ENCODE peak calls at places on chromosomes 16 and 17, in six cellular contexts. X is body of pancreas; E is dorsolateral prefrontal cortex; Y is PC-3; O is CD4-positive, alpha-beta memory T cell; N is substantia nigra. B is an unnamed sample.

GRCh38 chr17:41322264-41322902 is 6.9 kb upstream of the KRTAP17-1 start:
- DNase-seq in X (no peak), Y (peak), O (peak), N (no peak), E (no peak), B (no peak)

GRCh38 chr17:58136669-58137279 is 11.4 kb upstream of the OR4D1 start:
- DNase-seq in N (no peak), E (no peak), X (peak), O (no peak), Y (peak), B (peak)

GRCh38 chr17:1529863-1530262 is 13.5 kb upstream of the INPP5K start:
- DNase-seq in E (no peak), Y (no peak), N (no peak), X (no peak), O (no peak), B (no peak)

GRCh38 chr17:49104511-49105074 is 28.0 kb upstream of the B4GALNT2 start:
- DNase-seq in Y (no peak), X (no peak), E (no peak), N (no peak), O (no peak), B (no peak)

GRCh38 chr17:5706835-5707234 is 122.5 kb upstream of the NLRP1 start:
- DNase-seq in Y (peak), N (peak), O (peak), X (peak), E (no peak), B (no peak)

GRCh38 chr17:48322060-48322459 is 108.0 kb downstream of the SKAP1 start:
- DNase-seq in O (no peak), N (no peak), E (no peak), X (no peak), Y (peak), B (no peak)

GRCh38 chr16:10172848-10173655 is 9.2 kb downstream of the GRIN2A start:
- DNase-seq in Y (peak), E (peak), N (no peak), O (no peak), X (no peak), B (no peak)

GRCh38 chr17:30244853-30245385 is 9.4 kb upstream of the SLC6A4 start:
- DNase-seq in Y (peak), N (no peak), O (no peak), E (no peak), X (no peak), B (no peak)

GRCh38 chr16:71645450-71645849 is 19.5 kb downstream of the MARVELD3 start:
- DNase-seq in Y (peak), E (no peak), X (peak), N (no peak), O (no peak), B (no peak)

GRCh38 chr16:87780385-87780989 is 14.7 kb upstream of the KLHDC4 start:
- DNase-seq in Y (no peak), N (no peak), X (peak), E (no peak), O (peak), B (no peak)

GRCh38 chr16:67672739-67673662 is 6.4 kb downstream of the C16orf86 start:
- DNase-seq in X (peak), Y (peak), E (no peak), O (peak), N (peak), B (peak)

GRCh38 chr17:77437017-77437416 is 296.2 kb downstream of the SEC14L1 start:
- DNase-seq in E (no peak), O (no peak), Y (peak), X (no peak), N (peak), B (peak)

GRCh38 chr16:26905336-26905735 is 161.4 kb upstream of the C16orf82 start:
- DNase-seq in E (no peak), O (no peak), Y (no peak), N (no peak), X (no peak), B (no peak)

GRCh38 chr17:7253082-7253481 is 1.1 kb downstream of the ELP5 start:
- DNase-seq in Y (no peak), N (no peak), O (no peak), E (no peak), X (no peak), B (no peak)

GRCh38 chr17:14950216-14950615 is 314.9 kb downstream of the PMP22 start:
- DNase-seq in O (no peak), N (no peak), E (no peak), X (no peak), Y (no peak), B (no peak)

GRCh38 chr17:50626037-50626574 is 8.6 kb upstream of the ABCC3 start:
- DNase-seq in X (peak), O (peak), E (peak), N (peak), Y (peak), B (no peak)

GRCh38 chr16:12062343-12063003 is 85.9 kb downstream of the SNX29 start:
- DNase-seq in N (no peak), E (no peak), O (no peak), X (peak), Y (peak), B (peak)

GRCh38 chr17:77315551-77316190 is 174.9 kb downstream of the SEC14L1 start:
- DNase-seq in O (no peak), N (no peak), Y (peak), E (peak), X (no peak), B (peak)

GRCh38 chr16:53726625-53727024 is 22.7 kb downstream of the FTO start:
- DNase-seq in N (peak), Y (peak), X (no peak), E (no peak), O (no peak), B (no peak)

GRCh38 chr17:6507535-6507934 is 48.8 kb downstream of the PITPNM3 start:
- DNase-seq in O (no peak), N (no peak), E (no peak), X (no peak), Y (peak), B (no peak)

GRCh38 chr16:69724981-69725479 is 1.3 kb downstream of the NQO1 start:
- DNase-seq in O (no peak), X (no peak), Y (no peak), N (no peak), E (no peak), B (no peak)

GRCh38 chr17:69478916-69479315 is 64.4 kb downstream of the MAP2K6 start:
- DNase-seq in O (no peak), E (no peak), N (no peak), X (no peak), Y (peak), B (no peak)

GRCh38 chr16:75385507-75386152 is 47.7 kb downstream of the CFDP1 start:
- DNase-seq in Y (peak), N (peak), X (no peak), E (no peak), O (peak), B (no peak)

GRCh38 chr16:70704586-70704985 is 18.7 kb upstream of the MTSS2 start:
- DNase-seq in O (no peak), E (no peak), X (no peak), N (no peak), Y (no peak), B (no peak)

GRCh38 chr17:34798581-34798980 is 162.7 kb downstream of the CCT6B start:
- DNase-seq in X (no peak), E (no peak), O (no peak), Y (no peak), N (no peak), B (no peak)

GRCh38 chr17:45087496-45087975 is 26.4 kb downstream of the NMT1 start:
- DNase-seq in X (no peak), O (no peak), N (no peak), E (no peak), Y (no peak), B (no peak)

DNA sequence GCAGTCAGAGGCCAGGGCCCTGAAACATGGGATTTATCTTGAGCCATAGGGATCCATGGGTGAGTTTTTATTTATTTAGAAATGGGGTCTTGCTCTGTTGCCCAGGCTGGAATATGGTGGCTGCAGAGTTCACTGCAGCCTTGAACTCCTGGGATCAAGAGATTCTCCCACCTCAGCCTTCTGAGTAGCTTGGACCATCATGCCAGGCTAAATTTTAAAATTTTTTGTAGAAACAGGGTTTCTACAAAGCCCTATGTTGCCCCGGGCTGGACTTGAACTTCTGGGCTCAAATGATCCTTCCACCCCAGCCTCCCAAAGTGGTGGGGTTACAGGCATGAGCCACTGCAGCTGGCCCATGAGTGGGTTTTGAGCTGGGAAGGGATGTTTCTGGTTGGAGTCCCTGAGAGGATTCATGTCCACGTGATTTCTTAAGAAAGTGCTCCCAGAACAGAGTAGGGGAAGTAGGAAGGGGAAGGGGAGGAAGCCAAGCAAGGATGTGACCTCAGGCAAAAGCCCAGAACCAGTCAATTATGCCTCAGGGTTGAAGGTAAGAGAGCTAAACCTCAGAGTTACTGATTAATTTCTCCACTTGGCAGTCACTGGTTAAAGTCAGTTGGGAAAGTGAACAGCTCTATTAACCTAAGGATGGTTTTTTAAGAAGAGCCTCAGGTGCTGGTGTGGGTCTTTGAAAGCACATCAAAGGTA is 3.9 kb upstream of the KAT8 start:
- DNase-seq in N (no peak), X (no peak), O (no peak), E (no peak), Y (peak), B (no peak)
- H3K27ac ChIP-seq in N (peak), X (peak), O (no peak), E (peak), Y (no peak), B (peak)

GRCh38 chr16:15746332-15746731 is 96.3 kb downstream of the NDE1 start:
- DNase-seq in O (no peak), N (no peak), X (no peak), Y (no peak), E (no peak), B (no peak)
- H3K27ac ChIP-seq in O (no peak), N (no peak), X (no peak), Y (no peak), E (no peak), B (no peak)

GRCh38 chr17:17141860-17142552 is 64.1 kb downstream of the PLD6 start:
- DNase-seq in X (peak), Y (no peak), O (peak), E (peak), N (peak), B (no peak)

GRCh38 chr17:17141279-17141678 is 64.9 kb downstream of the PLD6 start:
- DNase-seq in Y (no peak), N (no peak), X (no peak), O (no peak), E (no peak), B (peak)

GRCh38 chr17:17139972-17140589 is 66.1 kb downstream of the PLD6 start:
- DNase-seq in E (no peak), X (no peak), N (peak), O (no peak), Y (no peak), B (peak)

GRCh38 chr17:17142556-17142955 is 63.6 kb downstream of the PLD6 start:
- DNase-seq in X (no peak), E (no peak), N (no peak), O (no peak), Y (no peak), B (no peak)

GRCh38 chr17:17140590-17140980 is 65.5 kb downstream of the PLD6 start:
- DNase-seq in E (no peak), O (no peak), X (no peak), N (no peak), Y (peak), B (peak)
- H3K27ac ChIP-seq in E (no peak), O (no peak), X (no peak), N (peak), Y (peak), B (no peak)

GRCh38 chr17:65942592-65942991 is 249.3 kb downstream of the CEP112 start:
- DNase-seq in X (no peak), Y (peak), O (no peak), E (no peak), N (no peak), B (no peak)

GRCh38 chr17:65936013-65936412 is 255.9 kb downstream of the CEP112 start:
- DNase-seq in E (no peak), X (no peak), Y (peak), N (no peak), O (no peak), B (no peak)

GRCh38 chr17:65941500-65941899 is 250.4 kb downstream of the CEP112 start:
- DNase-seq in Y (peak), O (no peak), E (no peak), X (no peak), N (no peak), B (no peak)
- H3K27ac ChIP-seq in Y (no peak), O (no peak), E (no peak), X (no peak), N (no peak), B (no peak)

GRCh38 chr17:3966720-3967363 is 2.6 kb upstream of the ATP2A3 start:
- DNase-seq in Y (no peak), O (no peak), X (peak), N (no peak), E (no peak), B (peak)

GRCh38 chr17:3962217-3963069 is 1.8 kb downstream of the ATP2A3 start:
- DNase-seq in N (no peak), X (no peak), Y (no peak), E (no peak), O (no peak), B (no peak)

GRCh38 chr17:3963214-3964201 is 729 bp downstream of the ATP2A3 start:
- DNase-seq in E (no peak), X (peak), N (no peak), O (peak), Y (no peak), B (no peak)

GRCh38 chr17:3965123-3965800 is 1.0 kb upstream of the ATP2A3 start:
- DNase-seq in E (no peak), Y (peak), N (no peak), X (peak), O (peak), B (peak)

DNA sequence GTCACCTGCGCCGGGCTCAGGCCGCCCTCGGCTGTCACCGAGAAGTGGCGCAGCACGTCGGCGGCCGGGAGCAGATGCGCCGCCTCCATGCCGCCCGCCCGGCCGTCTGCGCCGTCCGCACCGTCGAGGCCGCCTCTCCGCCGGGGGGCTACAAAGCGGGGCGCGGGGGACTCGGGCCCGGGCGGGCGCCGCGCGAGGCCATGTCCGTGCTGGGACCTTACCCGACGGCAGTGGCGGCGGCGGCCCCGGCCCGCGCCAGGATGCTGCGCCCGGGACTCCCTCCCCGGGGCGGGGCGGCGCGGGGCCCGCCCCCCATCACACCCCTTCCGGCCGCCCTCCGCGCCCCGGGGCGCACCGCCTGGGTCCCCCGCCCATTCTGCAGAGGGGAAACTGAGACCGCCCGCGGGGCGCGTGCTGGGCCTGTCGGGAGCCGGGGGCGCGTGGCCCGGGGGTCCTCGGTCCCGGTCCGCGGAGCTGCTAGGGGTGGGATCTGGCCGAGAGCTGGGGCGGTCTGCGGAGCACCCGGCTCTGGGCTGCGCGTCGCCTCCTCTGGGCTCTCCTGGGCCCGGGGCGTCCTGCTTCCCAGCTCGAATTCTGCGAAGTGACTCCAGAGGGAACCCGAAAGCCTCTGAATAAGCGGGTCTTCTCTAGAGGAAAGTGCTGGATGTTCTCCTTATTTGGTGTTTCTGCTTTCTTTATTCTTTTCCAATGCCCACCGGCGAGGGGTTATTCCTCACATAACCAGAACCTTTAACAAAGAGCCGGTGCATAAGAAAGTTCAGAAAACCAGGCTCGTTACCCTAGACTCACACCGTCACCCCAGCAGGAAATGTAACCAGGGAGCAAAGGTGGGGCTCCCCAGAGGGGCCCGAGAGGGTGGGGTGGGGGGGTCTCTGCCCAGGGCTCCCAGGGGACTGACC is at the start of gene ATP2A3:
- DNase-seq in X (peak), N (no peak), Y (no peak), E (no peak), O (peak), B (peak)
- H3K27ac ChIP-seq in X (peak), N (no peak), Y (no peak), E (no peak), O (peak), B (peak)

GRCh38 chr17:76184266-76184665 is 43.2 kb upstream of the FOXJ1 start:
- DNase-seq in E (no peak), O (no peak), N (no peak), Y (no peak), X (no peak), B (no peak)
- H3K27ac ChIP-seq in E (peak), O (no peak), N (no peak), Y (no peak), X (no peak), B (no peak)

GRCh38 chr17:72441899-72442298 is 321.1 kb downstream of the SOX9 start:
- DNase-seq in O (no peak), E (no peak), Y (no peak), X (no peak), N (no peak), B (no peak)
- H3K27ac ChIP-seq in O (no peak), E (no peak), Y (no peak), X (no peak), N (no peak), B (no peak)